ENCODE peak calls at places on chromosome 10, in six cellular contexts. M, N, S, L, O and Q are unnamed samples.

GRCh38 chr10:120077707-120078492 is 185.4 kb downstream of the SEC23IP start:
- DNase-seq in O (no peak), L (no peak), N (no peak), S (no peak), M (no peak), Q (no peak)

GRCh38 chr10:34758447-34758996 is 56.6 kb downstream of the PARD3 start:
- DNase-seq in N (no peak), O (no peak), M (peak; percentile 94), S (no peak), L (no peak), Q (peak; percentile 97)

GRCh38 chr10:30816144-30816811 is 186.7 kb upstream of the LYZL2 start:
- DNase-seq in N (peak; percentile 61), S (no peak), O (no peak), M (no peak), L (no peak), Q (no peak)

GRCh38 chr10:49457686-49458085 is 61.8 kb upstream of the DRGX start:
- DNase-seq in L (no peak), O (no peak), M (no peak), N (no peak), S (no peak), Q (no peak)

GRCh38 chr10:67036808-67037207 is 111.0 kb downstream of the LRRTM3 start:
- DNase-seq in N (no peak), S (no peak), L (no peak), O (no peak), M (no peak), Q (no peak)

GRCh38 chr10:34407227-34407626 is 407.9 kb downstream of the PARD3 start:
- DNase-seq in L (no peak), O (no peak), S (no peak), N (no peak), M (no peak), Q (peak; percentile 25)

GRCh38 chr10:78255796-78256638 is 222.4 kb downstream of the RPS24 start:
- DNase-seq in S (no peak), M (peak; percentile 96), N (peak; percentile 84), O (no peak), L (no peak), Q (peak; percentile 68)

GRCh38 chr10:33371234-33371633 is 36.8 kb upstream of the NRP1 start:
- DNase-seq in O (no peak), L (no peak), S (no peak), M (no peak), N (no peak), Q (no peak)

GRCh38 chr10:69991151-69991550 is 61.5 kb upstream of the MACROH2A2 start:
- DNase-seq in O (no peak), L (no peak), M (no peak), S (no peak), N (no peak), Q (peak; percentile 21)

GRCh38 chr10:34252111-34252510 is 563.0 kb downstream of the PARD3 start:
- DNase-seq in S (no peak), L (no peak), M (no peak), N (no peak), O (no peak), Q (no peak)

GRCh38 chr10:42795701-42796100 is 13.1 kb downstream of the BMS1 start:
- DNase-seq in N (no peak), M (no peak), S (no peak), L (no peak), O (no peak), Q (no peak)

GRCh38 chr10:71150811-71151210 is 61.6 kb upstream of the UNC5B start:
- DNase-seq in N (no peak), M (no peak), S (no peak), L (no peak), O (no peak), Q (no peak)

GRCh38 chr10:110324805-110325280 is 20.1 kb upstream of the SMNDC1 start:
- DNase-seq in S (no peak), N (no peak), L (no peak), M (no peak), O (no peak), Q (no peak)

GRCh38 chr10:118930614-118931013 is 98.9 kb upstream of the NANOS1 start:
- DNase-seq in L (no peak), O (no peak), S (no peak), N (no peak), M (no peak), Q (no peak)

GRCh38 chr10:132463333-132464255 is 66.6 kb downstream of the PWWP2B start:
- DNase-seq in M (no peak), L (no peak), N (no peak), S (no peak), O (no peak), Q (no peak)

GRCh38 chr10:10209152-10209551 is 808.5 kb upstream of the CELF2 start:
- DNase-seq in O (no peak), L (no peak), S (no peak), N (peak; percentile 64), M (no peak), Q (no peak)

GRCh38 chr10:88651131-88651541 is 13.1 kb upstream of the LIPF start:
- DNase-seq in M (peak; percentile 52), O (no peak), N (no peak), L (no peak), S (no peak), Q (peak; percentile 65)

GRCh38 chr10:95363303-95363912 is 72.6 kb upstream of the PDLIM1 start:
- DNase-seq in L (peak; percentile 53), O (peak; percentile 35), N (no peak), S (no peak), M (peak; percentile 43), Q (peak; percentile 52)

GRCh38 chr10:15196335-15196834 is 27.9 kb upstream of the NMT2 start:
- DNase-seq in S (no peak), L (no peak), M (no peak), N (no peak), O (no peak), Q (no peak)
- H3K27ac ChIP-seq in S (no peak overlapping the region), L (no peak overlapping the region), M (no peak overlapping the region), N (no peak overlapping the region), O (no peak overlapping the region), Q (no peak overlapping the region)

GRCh38 chr10:23202736-23203135 is 10.6 kb downstream of the PTF1A start:
- DNase-seq in L (no peak), N (no peak), O (no peak), M (no peak), S (no peak), Q (no peak)

GRCh38 chr10:23201837-23202236 is 9.7 kb downstream of the PTF1A start:
- DNase-seq in O (no peak), N (no peak), M (no peak), L (no peak), S (no peak), Q (no peak)

GRCh38 chr10:23203369-23204325 is 11.5 kb downstream of the PTF1A start:
- DNase-seq in S (no peak), N (no peak), L (no peak), M (no peak), O (no peak), Q (no peak)

GRCh38 chr10:23200997-23201652 is 9.0 kb downstream of the PTF1A start:
- DNase-seq in N (no peak), O (no peak), L (no peak), S (no peak), M (no peak), Q (no peak)

DNA sequence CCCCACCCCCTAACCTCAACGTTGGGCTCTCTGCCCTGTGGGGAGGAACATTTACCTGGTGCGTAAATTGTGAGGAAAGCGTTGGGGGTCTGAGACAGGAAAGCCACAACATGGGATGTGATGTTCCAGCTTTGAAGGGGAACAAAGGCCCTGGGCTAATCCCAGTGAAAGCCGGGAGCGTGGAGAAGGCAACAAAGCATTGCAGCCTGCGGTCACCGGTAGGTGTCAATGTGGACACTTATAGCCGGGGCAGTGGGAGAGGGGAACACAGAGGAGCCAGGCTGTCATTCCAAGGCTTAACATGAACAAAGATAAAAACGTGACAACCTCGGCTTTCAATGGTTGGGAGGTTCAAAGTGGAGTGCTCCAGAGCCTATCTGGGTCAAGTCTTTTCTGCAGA is 12.7 kb downstream of the PTF1A start:
- DNase-seq in O (no peak), N (no peak), M (no peak), L (no peak), S (no peak), Q (no peak)
- H3K27me3 ChIP-seq in O (no peaks in the 10 kb centered on the region), N (peaks cover 15% of the 10 kb centered on the region), M (peaks cover 25% of the 10 kb centered on the region), L (peaks cover 3% of the 10 kb centered on the region), S (no peaks in the 10 kb centered on the region), Q (peaks cover 76% of the 10 kb centered on the region)

GRCh38 chr10:26698909-26699308 is 1.4 kb downstream of the PDSS1 start:
- DNase-seq in N (no peak), L (no peak), O (no peak), M (no peak), S (no peak), Q (no peak)

GRCh38 chr10:26697922-26698608 is 564 bp downstream of the PDSS1 start:
- DNase-seq in S (no peak), N (no peak), L (no peak), O (no peak), M (no peak), Q (no peak)

GRCh38 chr10:26699631-26700030 is 2.1 kb downstream of the PDSS1 start:
- DNase-seq in O (no peak), M (no peak), L (no peak), S (no peak), N (no peak), Q (no peak)

GRCh38 chr10:26696786-26697162 is 727 bp upstream of the PDSS1 start:
- DNase-seq in N (no peak), S (no peak), O (no peak), L (no peak), M (peak; percentile 58), Q (peak; percentile 79)

GRCh38 chr10:26697163-26697921 is at the start of gene PDSS1:
- DNase-seq in L (peak; percentile 53), M (peak; percentile 39), S (peak; percentile 18), O (peak; percentile 60), N (peak; percentile 84), Q (peak; percentile 43)
- H3K27ac ChIP-seq in L (peak within 1 kb of the TSS; percentile 50), M (peak within 1 kb of the TSS; percentile 40), S (peak within 1 kb of the TSS; percentile 94), O (peak within 1 kb of the TSS; percentile 69), N (peak within 1 kb of the TSS; percentile 89), Q (peak within 1 kb of the TSS; percentile 59)

GRCh38 chr10:97870990-97871389 is 21.3 kb downstream of the GOLGA7B start:
- DNase-seq in M (no peak), L (no peak), S (no peak), O (no peak), N (peak; percentile 10), Q (no peak)
- H3K27me3 ChIP-seq in M (no peaks in the 10 kb centered on the region), L (no peaks in the 10 kb centered on the region), S (no peaks in the 10 kb centered on the region), O (no peaks in the 10 kb centered on the region), N (no peaks in the 10 kb centered on the region), Q (peaks cover 7% of the 10 kb centered on the region)